ENCODE peak calls at places on chromosomes 7 and 10, in four cellular contexts. X is GM12878, Q is K562, I is HepG2. C is an unnamed sample.

GRCh38 chr7:44441079-44441478 is 49.4 kb downstream of the NUDCD3 start:
- DNase-seq in X (no peak), Q (no peak), I (no peak), C (no peak)

GRCh38 chr7:117072620-117073118 is 119.4 kb downstream of the ST7 start:
- DNase-seq in X (no peak), Q (no peak), I (no peak), C (no peak)

GRCh38 chr7:33986951-33987948 is 81.9 kb downstream of the BMPER start:
- DNase-seq in X (no peak), Q (no peak), I (peak; percentile 27), C (no peak)

GRCh38 chr10:131901181-131901829 is 497 bp downstream of the PPP2R2D start:
- DNase-seq in X (no peak), Q (peak; percentile 43), I (no peak), C (peak; percentile 53)

GRCh38 chr7:132930881-132931280 is 151.0 kb downstream of the CHCHD3 start:
- DNase-seq in X (no peak), Q (peak; percentile 37), I (peak; percentile 9), C (peak; percentile 13)

GRCh38 chr7:94133460-94133859 is 129.3 kb upstream of the BET1 start:
- DNase-seq in X (peak; percentile 65), Q (no peak), I (no peak), C (no peak)

GRCh38 chr7:50022451-50022850 is 70.6 kb downstream of the ZPBP start:
- DNase-seq in X (no peak), Q (no peak), I (no peak), C (no peak)

GRCh38 chr7:131106681-131107342 is 220.9 kb upstream of the MKLN1 start:
- DNase-seq in X (no peak), Q (peak; percentile 73), I (no peak), C (peak; percentile 39)

GRCh38 chr10:104031631-104032030 is 54.0 kb downstream of the COL17A1 start:
- DNase-seq in X (no peak), Q (no peak), I (no peak), C (no peak)

GRCh38 chr7:26398436-26399308 is 107.0 kb downstream of the SNX10 start:
- DNase-seq in X (peak; percentile 91), Q (peak; percentile 83), I (no peak), C (peak; percentile 79)

DNA sequence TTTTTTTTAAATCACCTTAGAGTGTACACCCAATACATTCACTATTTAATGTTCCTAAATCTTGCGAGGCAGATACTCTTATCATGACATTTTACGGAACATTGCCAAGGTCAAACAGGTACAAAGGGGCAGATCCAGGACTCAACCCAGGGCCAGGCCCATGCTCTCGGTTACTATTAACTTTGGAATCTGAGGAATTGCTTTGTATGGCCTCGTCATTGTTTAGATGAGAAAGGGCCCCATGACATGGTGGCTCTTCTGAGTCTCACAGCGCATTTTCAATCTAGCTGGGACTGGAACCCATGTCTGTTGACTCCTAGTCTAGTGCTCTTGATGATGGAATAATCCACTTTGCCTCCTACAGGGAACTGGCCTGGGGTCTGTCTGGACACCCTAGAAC is 59.1 kb downstream of the GATA3 start:
- DNase-seq in X (no peak), Q (no peak), I (no peak), C (no peak)
- TF ChIP-seq FOXK2 in X (no peak), Q (no peak), I (no peak), C (no peak)

GRCh38 chr10:93113042-93113441 is 39.3 kb downstream of the CYP26A1 start:
- DNase-seq in X (no peak), Q (no peak), I (peak; percentile 49), C (no peak)

GRCh38 chr10:93121311-93121710 is 47.6 kb downstream of the CYP26A1 start:
- DNase-seq in X (no peak), Q (no peak), I (no peak), C (no peak)

GRCh38 chr10:93110472-93111146 is 36.9 kb downstream of the CYP26A1 start:
- DNase-seq in X (peak; percentile 55), Q (no peak), I (no peak), C (no peak)

DNA sequence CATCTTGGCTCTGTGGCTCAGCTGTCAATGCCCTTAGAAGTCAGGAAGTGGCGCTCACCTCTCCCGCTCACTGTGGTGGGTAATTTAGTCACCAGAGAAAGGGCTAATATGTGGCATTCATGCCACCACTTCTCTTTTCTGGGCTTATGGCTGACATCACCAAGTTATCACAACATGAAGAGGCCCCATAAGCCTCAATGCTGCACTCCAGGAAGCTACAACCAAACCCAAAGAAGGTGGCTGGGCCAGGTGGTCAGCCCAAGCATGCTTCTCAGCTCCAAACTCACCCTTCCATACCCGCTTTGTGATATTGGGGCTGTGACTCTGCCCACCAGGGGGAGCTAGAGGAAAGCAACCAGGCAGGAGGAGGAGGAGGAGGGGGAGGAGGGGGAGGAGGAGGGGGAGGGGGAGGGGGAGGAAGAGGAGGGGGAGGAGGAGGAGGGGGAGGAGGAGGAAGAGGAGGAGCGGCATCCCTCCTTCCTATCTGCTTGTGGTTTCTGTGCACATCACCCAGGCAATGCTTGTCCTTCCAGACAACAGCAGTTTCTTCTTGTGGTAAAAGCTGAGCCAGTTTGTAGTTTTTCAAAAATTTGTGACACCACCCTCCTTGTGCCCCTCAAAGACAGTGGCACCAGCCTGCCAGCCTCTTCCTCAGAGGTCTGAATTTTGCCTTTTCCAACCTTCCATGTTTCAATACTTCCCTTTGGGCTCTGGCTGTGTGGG is 42.1 kb downstream of the CYP26A1 start:
- DNase-seq in X (peak; percentile 32), Q (peak; percentile 74), I (peak; percentile 63), C (peak; percentile 81)
- TF ChIP-seq TARDBP in X (no peak), Q (no peak), I (no peak), C (no peak)

GRCh38 chr10:95181731-95182130 is 12.3 kb upstream of the ACSM6 start:
- DNase-seq in X (no peak), Q (no peak), I (peak; percentile 17), C (no peak)
- TF ChIP-seq FOXK2 in X (no peak), Q (no peak), I (no peak), C (no peak)

DNA sequence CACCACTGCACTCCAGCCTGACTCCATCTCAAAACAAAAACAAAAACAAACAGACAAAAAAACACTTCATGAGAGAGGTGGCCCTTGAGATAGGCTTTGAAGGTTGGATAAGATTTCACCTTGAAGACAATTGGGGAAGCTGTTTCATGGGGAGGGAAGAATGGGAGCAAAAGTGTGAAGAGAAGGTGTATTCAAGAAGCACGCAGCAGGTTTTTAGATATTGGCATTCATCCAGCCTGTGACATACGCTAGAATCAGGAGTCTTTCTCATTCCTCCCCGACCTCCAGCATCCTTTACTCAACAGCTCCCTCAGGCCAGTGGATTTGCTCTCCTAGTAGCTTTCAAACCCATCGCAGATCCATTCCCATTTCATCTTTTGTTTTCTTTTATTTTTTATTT is 116.3 kb upstream of the FAM171A1 start:
- DNase-seq in X (no peak), Q (no peak), I (no peak), C (no peak)
- TF ChIP-seq TARDBP in X (no peak), Q (no peak), I (no peak), C (no peak)

C was measured in HEK293T.